ENCODE peak calls at places on chromosomes 1 and 21, in four cellular contexts. H, J, P and W are unnamed samples.

GRCh38 chr1:226737819-226738420 is 1.2 kb downstream of the ITPKB start:
- DNase-seq in H (no peak), P (peak; percentile 61), J (no peak), W (peak; percentile 51)

GRCh38 chr1:145871994-145872411 is 13.1 kb upstream of the PIAS3 start:
- DNase-seq in P (peak; percentile 48), H (peak; percentile 33), J (no peak), W (peak; percentile 54)

GRCh38 chr1:48362901-48363300 is 109.1 kb downstream of the SPATA6 start:
- DNase-seq in H (no peak), J (no peak), P (no peak), W (no peak)

GRCh38 chr1:17335821-17336718 is 28.1 kb downstream of the PADI4 start:
- DNase-seq in P (peak; percentile 86), H (peak; percentile 19), J (peak; percentile 42), W (peak; percentile 49)

GRCh38 chr1:219812491-219813221 is 115.7 kb downstream of the SLC30A10 start:
- DNase-seq in J (peak; percentile 85), P (peak; percentile 87), H (peak; percentile 68), W (peak; percentile 75)

GRCh38 chr1:17654519-17654918 is 100.6 kb upstream of the ACTL8 start:
- DNase-seq in J (no peak), H (no peak), P (no peak), W (no peak)

GRCh38 chr1:217924924-217925323 is 293.8 kb downstream of the SPATA17 start:
- DNase-seq in H (no peak), J (no peak), P (no peak), W (peak; percentile 11)

GRCh38 chr21:44794031-44794374 is 7.6 kb downstream of the UBE2G2 start:
- DNase-seq in J (no peak), P (no peak), H (no peak), W (no peak)

GRCh38 chr1:10456079-10456478 is 6.2 kb downstream of the CORT start:
- DNase-seq in J (no peak), H (no peak), P (no peak), W (no peak)

GRCh38 chr1:89987170-89987819 is 7.6 kb upstream of the ZNF326 start:
- DNase-seq in H (no peak), P (peak; percentile 61), J (peak; percentile 62), W (peak; percentile 85)

GRCh38 chr1:25037174-25038074 is 107.3 kb upstream of the RUNX3 start:
- DNase-seq in H (no peak), J (peak; percentile 41), P (peak; percentile 70), W (peak; percentile 11)

GRCh38 chr1:38923607-38924006 is 18.0 kb downstream of the RHBDL2 start:
- DNase-seq in P (no peak), J (no peak), H (no peak), W (peak; percentile 29)

GRCh38 chr1:23422313-23422877 is 2.2 kb downstream of the TCEA3 start:
- DNase-seq in H (peak; percentile 67), P (no peak), J (no peak), W (peak; percentile 81)

GRCh38 chr1:21818661-21819060 is 6.6 kb downstream of the LDLRAD2 start:
- DNase-seq in J (peak; percentile 48), H (no peak), P (peak; percentile 73), W (no peak)

GRCh38 chr1:224922404-224923164 is 6.9 kb upstream of the DNAH14 start:
- DNase-seq in P (peak; percentile 58), H (peak; percentile 18), J (peak; percentile 30), W (peak; percentile 41)

GRCh38 chr1:41678141-41678878 is 193.8 kb upstream of the EDN2 start:
- DNase-seq in P (no peak), H (peak; percentile 92), J (no peak), W (peak; percentile 51)

GRCh38 chr1:72282271-72282656 is at the start of gene NEGR1:
- DNase-seq in P (peak; percentile 63), H (peak; percentile 60), J (no peak), W (peak; percentile 74)

GRCh38 chr1:228989992-228990827 is 254.9 kb downstream of the RHOU start:
- DNase-seq in H (no peak), J (peak; percentile 56), P (no peak), W (no peak)

GRCh38 chr1:244860914-244861610 is 3.3 kb downstream of the HNRNPU start:
- DNase-seq in P (peak; percentile 63), H (no peak), J (no peak), W (no peak)

GRCh38 chr1:221776495-221777413 is 34.9 kb upstream of the DUSP10 start:
- DNase-seq in P (no peak), J (no peak), H (no peak), W (no peak)

GRCh38 chr1:66527688-66528087 is 6.3 kb upstream of the SGIP1 start:
- DNase-seq in P (no peak), H (peak; percentile 72), J (no peak), W (peak; percentile 80)

GRCh38 chr1:93522721-93523120 is 74.8 kb downstream of the FNBP1L start:
- DNase-seq in P (no peak), J (no peak), H (no peak), W (no peak)

DNA sequence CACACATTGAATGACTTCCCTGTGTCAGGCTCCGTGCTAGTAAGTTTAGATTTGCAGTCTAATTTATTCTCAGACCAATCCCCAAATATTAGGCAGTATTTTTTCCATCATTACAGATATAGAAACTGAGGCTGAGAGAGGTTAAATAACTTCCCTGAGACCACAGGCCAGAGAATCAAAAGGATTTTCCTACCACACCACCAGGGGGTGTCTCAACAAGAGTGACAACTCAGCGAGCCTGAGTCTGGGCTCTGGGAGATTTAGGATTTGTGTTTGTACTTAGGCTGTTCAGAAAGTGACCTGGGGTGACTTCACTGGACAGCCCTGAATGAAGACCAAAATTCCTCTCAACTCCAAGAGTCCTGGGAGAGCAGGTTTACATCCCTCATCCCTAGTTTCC is 13.3 kb upstream of the LCE5A start:
- DNase-seq in P (no peak), J (peak; percentile 20), H (no peak), W (no peak)
- TF ChIP-seq CTCF in P (no peak), J (peak; percentile 43), H (no peak), W (no peak)

DNA sequence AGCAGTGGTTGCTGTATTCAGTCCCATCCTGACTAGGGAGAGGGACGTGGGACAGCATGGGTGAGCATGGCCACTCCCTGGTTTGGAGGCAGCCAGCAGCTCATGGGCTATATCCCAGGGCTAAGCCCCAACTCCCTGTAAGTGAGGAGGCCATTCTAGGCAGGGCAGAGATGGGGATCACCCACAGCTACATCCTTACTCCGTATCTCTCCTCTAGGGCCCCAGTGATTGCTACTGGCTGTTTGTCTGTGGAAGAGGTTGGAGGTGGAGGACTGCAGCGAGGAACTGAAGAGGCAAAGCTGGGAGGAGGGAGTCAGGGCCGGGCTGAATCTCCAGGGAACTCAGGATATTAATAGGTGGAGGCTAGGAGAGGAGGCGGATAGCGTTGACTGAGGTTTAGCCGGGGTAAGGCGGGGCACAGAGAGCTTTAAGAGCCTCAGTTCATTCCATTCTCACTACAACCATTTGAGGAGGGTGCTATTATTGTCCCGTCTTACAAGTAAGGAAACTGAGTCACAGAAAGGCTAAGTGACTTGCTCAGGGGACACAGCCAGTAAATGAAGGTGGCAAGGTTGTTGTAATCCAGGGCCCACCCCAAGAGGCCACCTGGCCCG is 6.8 kb downstream of the OLIG2 start:
- DNase-seq in P (no peak), H (no peak), J (no peak), W (no peak)
- TF ChIP-seq EZH2 in P (no peak), H (peak; percentile 32), J (no peak), W (peak; percentile 87)

GRCh38 chr1:174988986-174989385 is 10.8 kb upstream of the CACYBP start:
- DNase-seq in P (no peak), H (no peak), J (no peak), W (no peak)
- H2AFZ ChIP-seq in P (no peak overlapping the region), H (no peak overlapping the region), J (no peak overlapping the region), W (no peak overlapping the region)

GRCh38 chr1:40039757-40040510 is 595 bp upstream of the CAP1 start:
- DNase-seq in J (peak; percentile 82), P (peak; percentile 66), H (peak; percentile 80), W (peak; percentile 90)
- TF ChIP-seq CTCF in J (no peak), P (no peak), H (no peak), W (no peak)

GRCh38 chr1:115838426-115838804 is 2.5 kb downstream of the NHLH2 start:
- DNase-seq in J (no peak), P (peak; percentile 33), H (no peak), W (no peak)
- TF ChIP-seq EZH2 in J (no peak), P (no peak), H (no peak), W (peak; percentile 77)

DNA sequence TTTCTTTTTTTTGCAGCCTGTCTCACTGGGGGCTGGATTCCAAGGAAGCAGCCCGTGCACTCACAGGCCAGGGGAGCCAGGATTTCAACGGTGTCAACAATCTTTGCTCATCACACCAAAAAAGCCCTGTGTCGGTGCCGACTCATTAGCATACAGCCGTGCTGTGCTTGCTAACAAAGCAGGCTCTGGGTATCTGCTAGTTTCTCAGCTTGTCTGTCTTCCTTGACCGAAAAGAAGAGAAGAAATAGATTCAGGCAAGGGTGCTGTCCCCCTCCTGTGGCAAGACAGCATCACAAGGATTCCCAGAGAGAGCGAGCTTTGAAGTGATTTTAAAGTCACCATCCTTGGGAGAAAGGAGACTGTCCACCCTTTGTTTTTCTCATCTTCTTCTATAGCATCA is 214.7 kb downstream of the SDCCAG8 start:
- DNase-seq in J (no peak), P (peak; percentile 68), H (no peak), W (no peak)
- H2AFZ ChIP-seq in J (no peak overlapping the region), P (peak overlapping the region; percentile 70), H (no peak overlapping the region), W (no peak overlapping the region)

GRCh38 chr1:181583598-181583997 is 100.3 kb downstream of the CACNA1E start:
- DNase-seq in P (peak; percentile 23), H (no peak), J (peak; percentile 6), W (no peak)
- TF ChIP-seq CTCF in P (peak; percentile 49), H (no peak), J (peak; percentile 39), W (peak; percentile 10)

GRCh38 chr1:151993734-151994496 is at the start of gene S100A10:
- DNase-seq in H (peak; percentile 55), J (peak; percentile 46), P (peak; percentile 75), W (peak; percentile 79)
- TF ChIP-seq EZH2 in H (no peak), J (no peak), P (peak; percentile 49), W (no peak)